ENCODE peak calls at places on chromosomes 2 and 18, in six cellular contexts. Q is K562, U is GM12878, O is HCT116, Y is SK-N-SH, B is HepG2. V is an unnamed sample.

GRCh38 chr2:129275706-129276105 is 703.8 kb upstream of the RAB6C start:
- DNase-seq in Q (no peak), U (no peak), O (no peak), Y (no peak), B (no peak), V (no peak)

GRCh38 chr2:240204431-240205276 is 64.2 kb upstream of the OTOS start:
- DNase-seq in Q (no peak), U (no peak), O (no peak), Y (no peak), B (no peak), V (no peak)

GRCh38 chr2:88831792-88832248 is 140.3 kb downstream of the RPIA start:
- DNase-seq in Q (peak; percentile 75), U (no peak), O (peak; percentile 42), Y (peak; percentile 54), B (peak; percentile 47), V (peak; percentile 10)

GRCh38 chr2:213216461-213216860 is 65.0 kb upstream of the IKZF2 start:
- DNase-seq in Q (no peak), U (no peak), O (no peak), Y (no peak), B (no peak), V (no peak)

GRCh38 chr2:46645681-46646162 is 166.4 kb downstream of the TMEM247 start:
- DNase-seq in Q (peak; percentile 40), U (no peak), O (no peak), Y (no peak), B (no peak), V (no peak)

GRCh38 chr2:80059381-80059907 is 245.1 kb downstream of the LRRTM1 start:
- DNase-seq in Q (no peak), U (no peak), O (no peak), Y (no peak), B (no peak), V (no peak)

GRCh38 chr2:65940856-65941255 is 494.1 kb upstream of the MEIS1 start:
- DNase-seq in Q (no peak), U (no peak), O (no peak), Y (no peak), B (no peak), V (no peak)

GRCh38 chr2:127398239-127398590 is 10.4 kb upstream of the MAP3K2 start:
- DNase-seq in Q (peak; percentile 93), U (no peak), O (peak; percentile 81), Y (peak; percentile 70), B (peak; percentile 78), V (no peak)

GRCh38 chr2:49903471-49903870 is 749.2 kb upstream of the FSHR start:
- DNase-seq in Q (no peak), U (no peak), O (no peak), Y (no peak), B (no peak), V (no peak)

GRCh38 chr2:47172156-47172921 is 17.2 kb upstream of the STPG4 start:
- DNase-seq in Q (no peak), U (no peak), O (no peak), Y (no peak), B (peak; percentile 72), V (no peak)

GRCh38 chr2:71743995-71744675 is 290.8 kb downstream of the DYSF start:
- DNase-seq in Q (no peak), U (no peak), O (no peak), Y (no peak), B (no peak), V (no peak)

GRCh38 chr2:84704505-84705244 is 176.2 kb downstream of the TRABD2A start:
- DNase-seq in Q (no peak), U (no peak), O (no peak), Y (no peak), B (no peak), V (no peak)

GRCh38 chr2:120434909-120435308 is 89.0 kb downstream of the INHBB start:
- DNase-seq in Q (no peak), U (no peak), O (no peak), Y (no peak), B (no peak), V (no peak)

GRCh38 chr2:11370377-11371098 is 26.1 kb upstream of the ROCK2 start:
- DNase-seq in Q (no peak), U (no peak), O (no peak), Y (no peak), B (peak; percentile 99), V (peak; percentile 51)

GRCh38 chr18:63848159-63848558 is 39.3 kb upstream of the SERPINB2 start:
- DNase-seq in Q (peak; percentile 23), U (no peak), O (peak; percentile 66), Y (peak; percentile 22), B (peak; percentile 39), V (no peak)

GRCh38 chr18:38077219-38077618 is 511.6 kb upstream of the CELF4 start:
- DNase-seq in Q (no peak), U (no peak), O (no peak), Y (no peak), B (no peak), V (peak; percentile 12)

GRCh38 chr2:177589191-177589590 is 196.6 kb downstream of the AGPS start:
- DNase-seq in Q (no peak), U (no peak), O (no peak), Y (no peak), B (no peak), V (no peak)

GRCh38 chr2:25063876-25064660 is 22.2 kb downstream of the EFR3B start:
- DNase-seq in Q (no peak), U (peak; percentile 39), O (no peak), Y (no peak), B (no peak), V (no peak)

GRCh38 chr18:41312241-41312590 is 642.8 kb upstream of the PIK3C3 start:
- DNase-seq in Q (no peak), U (no peak), O (no peak), Y (no peak), B (no peak), V (no peak)

GRCh38 chr2:128286011-128286721 is 32.5 kb downstream of the HS6ST1 start:
- DNase-seq in Q (no peak), U (no peak), O (no peak), Y (no peak), B (no peak), V (no peak)

GRCh38 chr2:200373973-200374416 is 67.5 kb downstream of the SPATS2L start:
- DNase-seq in Q (no peak), U (peak; percentile 68), O (no peak), Y (no peak), B (peak; percentile 25), V (no peak)

GRCh38 chr18:74146756-74147155 is 878 bp downstream of the FBXO15 start:
- DNase-seq in Q (no peak), U (no peak), O (no peak), Y (no peak), B (no peak), V (no peak)

GRCh38 chr18:46732201-46732600 is 24.7 kb downstream of the ST8SIA5 start:
- DNase-seq in Q (no peak), U (no peak), O (no peak), Y (no peak), B (no peak), V (no peak)

GRCh38 chr18:68604256-68604655 is 110.7 kb downstream of the TMX3 start:
- DNase-seq in Q (no peak), U (no peak), O (no peak), Y (no peak), B (no peak), V (no peak)

GRCh38 chr2:159615936-159616733 is at the start of gene BAZ2B:
- DNase-seq in Q (peak; percentile 75), U (no peak), O (peak; percentile 12), Y (peak; percentile 66), B (peak; percentile 39), V (peak; percentile 59)

GRCh38 chr2:97005353-97005752 is 19.0 kb upstream of the FAM178B start:
- DNase-seq in Q (no peak), U (no peak), O (peak; percentile 3), Y (peak; percentile 50), B (peak; percentile 16), V (no peak)
- TF ChIP-seq JUND in Q (no peak), U (no peak), O (no peak), Y (no peak), B (no peak), V (no peak)

DNA sequence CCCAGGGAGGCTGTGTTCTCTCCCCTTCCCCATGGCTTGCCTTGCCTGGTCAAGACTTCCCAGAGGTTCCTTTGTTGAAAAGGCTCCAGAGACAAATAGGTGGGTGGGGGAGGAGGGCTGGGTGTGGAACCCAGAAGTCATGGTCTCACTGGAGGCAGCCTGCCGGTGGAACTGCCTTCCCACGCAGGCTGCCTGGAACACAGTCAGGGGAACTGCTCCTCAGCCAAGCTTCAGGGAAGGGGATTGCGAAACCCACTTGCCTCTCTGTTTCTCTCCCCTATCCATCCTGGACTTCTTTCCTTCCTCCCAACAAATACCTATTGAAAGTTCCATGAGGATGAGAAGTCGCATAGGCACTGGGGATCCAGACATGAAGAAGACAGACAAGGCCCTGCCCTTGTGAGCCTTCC is 31.6 kb downstream of the MARCO start:
- DNase-seq in Q (no peak), U (no peak), O (no peak), Y (no peak), B (no peak), V (no peak)
- TF ChIP-seq JUND in Q (no peak), U (no peak), O (no peak), Y (no peak), B (no peak), V (no peak)

DNA sequence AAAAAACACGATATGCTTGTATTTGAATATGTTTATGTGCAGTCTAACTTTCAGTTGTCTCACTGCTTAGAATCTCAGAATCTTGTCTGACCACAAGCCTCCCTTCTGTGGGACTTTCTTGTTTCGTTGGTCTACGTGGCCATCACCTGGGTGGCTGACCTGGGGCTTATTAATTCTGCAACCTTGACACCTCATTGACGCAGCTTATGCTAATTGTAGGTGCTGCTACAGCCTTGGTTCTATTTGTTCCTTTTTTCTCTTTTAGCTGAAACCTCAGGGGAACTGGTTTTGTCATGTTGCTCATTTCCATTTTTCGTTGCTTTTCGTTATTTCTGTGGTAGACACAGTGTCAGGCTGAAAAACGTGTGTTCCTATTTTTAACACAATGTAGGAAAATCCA is 273.7 kb downstream of the SLC4A3 start:
- DNase-seq in Q (no peak), U (peak; percentile 21), O (no peak), Y (no peak), B (no peak), V (no peak)
- TF ChIP-seq JUND in Q (no peak), U (no peak), O (no peak), Y (no peak), B (no peak), V (no peak)

GRCh38 chr18:61821748-61822147 is 71.1 kb downstream of the RNF152 start:
- DNase-seq in Q (no peak), U (no peak), O (no peak), Y (no peak), B (no peak), V (no peak)

GRCh38 chr18:61822879-61823278 is 69.9 kb downstream of the RNF152 start:
- DNase-seq in Q (no peak), U (no peak), O (no peak), Y (no peak), B (no peak), V (no peak)

GRCh38 chr18:61817086-61817485 is 75.7 kb downstream of the RNF152 start:
- DNase-seq in Q (no peak), U (no peak), O (no peak), Y (no peak), B (no peak), V (no peak)

GRCh38 chr18:61823595-61823994 is 69.2 kb downstream of the RNF152 start:
- DNase-seq in Q (no peak), U (no peak), O (no peak), Y (no peak), B (no peak), V (peak; percentile 53)

DNA sequence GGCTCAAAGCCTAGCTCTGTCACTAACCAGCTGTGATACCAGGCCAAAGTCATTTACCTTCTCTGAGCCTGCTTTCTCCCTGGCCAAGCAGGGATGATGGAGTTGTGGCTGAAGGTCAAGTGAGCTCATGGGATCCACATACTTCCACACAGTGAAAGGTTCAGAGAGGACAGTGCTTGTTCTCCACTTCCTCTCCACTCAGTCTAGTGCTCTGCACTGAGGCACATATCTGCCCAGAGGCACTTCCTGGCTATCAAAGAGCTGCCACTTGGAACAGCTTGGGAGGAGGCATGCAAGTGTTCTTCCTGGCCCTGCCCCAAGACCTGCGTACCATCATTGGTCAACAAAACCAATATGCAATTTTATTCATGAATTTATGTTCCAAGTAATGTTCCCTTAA is 72.0 kb downstream of the RNF152 start:
- DNase-seq in Q (no peak), U (no peak), O (no peak), Y (no peak), B (no peak), V (no peak)
- TF ChIP-seq JUND in Q (no peak), U (no peak), O (no peak), Y (no peak), B (no peak), V (no peak)